ENCODE peak calls at places on chromosomes 16 and 17, in four cellular contexts. V is PC-9, Q is IMR-90, T is MM.1S. I is an unnamed sample.

GRCh38 chr17:19812407-19812806 is 55.3 kb downstream of the ULK2 start:
- DNase-seq in Q (peak), T (no peak), V (peak), I (no peak)

GRCh38 chr16:70778901-70779309 is 22.1 kb downstream of the VAC14 start:
- DNase-seq in V (peak), T (no peak), Q (peak), I (peak)

GRCh38 chr17:50304781-50305404 is 30.6 kb downstream of the TMEM92 start:
- DNase-seq in V (no peak), T (no peak), Q (peak), I (no peak)

GRCh38 chr16:57365826-57366536 is 6.3 kb upstream of the CX3CL1 start:
- DNase-seq in V (no peak), T (no peak), Q (no peak), I (no peak)

GRCh38 chr16:54488729-54489128 is 202.1 kb upstream of the IRX3 start:
- DNase-seq in V (no peak), Q (no peak), T (no peak), I (no peak)

GRCh38 chr17:76678330-76678729 is 32.4 kb downstream of the MXRA7 start:
- DNase-seq in Q (no peak), V (no peak), T (no peak), I (no peak)

GRCh38 chr16:72997141-72997542 is 50.8 kb downstream of the ZFHX3 start:
- DNase-seq in Q (peak), T (no peak), V (peak), I (no peak)

GRCh38 chr17:13024033-13024432 is 6.2 kb upstream of the ELAC2 start:
- DNase-seq in Q (no peak), V (no peak), T (no peak), I (no peak)

GRCh38 chr17:78933025-78933958 is 8.1 kb upstream of the TIMP2 start:
- DNase-seq in V (peak), T (peak), Q (peak), I (peak)

GRCh38 chr16:29943846-29944669 is 17.8 kb upstream of the TMEM219 start:
- DNase-seq in T (no peak), V (peak), Q (peak), I (peak)

GRCh38 chr16:12703935-12704334 is 99.8 kb downstream of the CPPED1 start:
- DNase-seq in T (no peak), Q (peak), V (no peak), I (no peak)

GRCh38 chr17:74776990-74777389 is 845 bp upstream of the NAT9 start:
- DNase-seq in Q (no peak), T (no peak), V (no peak), I (no peak)

GRCh38 chr17:27343294-27343693 is 49.4 kb downstream of the WSB1 start:
- DNase-seq in T (no peak), Q (no peak), V (no peak), I (no peak)

GRCh38 chr16:16871196-16871595 is 492.3 kb downstream of the NPIPA7 start:
- DNase-seq in T (no peak), Q (no peak), V (no peak), I (no peak)

GRCh38 chr17:2050246-2050866 is 4.5 kb upstream of the HIC1 start:
- DNase-seq in V (peak), Q (peak), T (peak), I (no peak)

GRCh38 chr16:84680843-84681629 is 18.8 kb upstream of the USP10 start:
- DNase-seq in Q (no peak), V (no peak), T (no peak), I (no peak)
- H3K4me2 ChIP-seq in Q (no peak), V (no peak), T (no peak), I (no peak)

GRCh38 chr17:8534498-8535188 is 95.9 kb downstream of the MYH10 start:
- DNase-seq in Q (no peak), T (no peak), V (no peak), I (no peak)
- H3K4me2 ChIP-seq in Q (no peak), T (no peak), V (no peak), I (no peak)

DNA sequence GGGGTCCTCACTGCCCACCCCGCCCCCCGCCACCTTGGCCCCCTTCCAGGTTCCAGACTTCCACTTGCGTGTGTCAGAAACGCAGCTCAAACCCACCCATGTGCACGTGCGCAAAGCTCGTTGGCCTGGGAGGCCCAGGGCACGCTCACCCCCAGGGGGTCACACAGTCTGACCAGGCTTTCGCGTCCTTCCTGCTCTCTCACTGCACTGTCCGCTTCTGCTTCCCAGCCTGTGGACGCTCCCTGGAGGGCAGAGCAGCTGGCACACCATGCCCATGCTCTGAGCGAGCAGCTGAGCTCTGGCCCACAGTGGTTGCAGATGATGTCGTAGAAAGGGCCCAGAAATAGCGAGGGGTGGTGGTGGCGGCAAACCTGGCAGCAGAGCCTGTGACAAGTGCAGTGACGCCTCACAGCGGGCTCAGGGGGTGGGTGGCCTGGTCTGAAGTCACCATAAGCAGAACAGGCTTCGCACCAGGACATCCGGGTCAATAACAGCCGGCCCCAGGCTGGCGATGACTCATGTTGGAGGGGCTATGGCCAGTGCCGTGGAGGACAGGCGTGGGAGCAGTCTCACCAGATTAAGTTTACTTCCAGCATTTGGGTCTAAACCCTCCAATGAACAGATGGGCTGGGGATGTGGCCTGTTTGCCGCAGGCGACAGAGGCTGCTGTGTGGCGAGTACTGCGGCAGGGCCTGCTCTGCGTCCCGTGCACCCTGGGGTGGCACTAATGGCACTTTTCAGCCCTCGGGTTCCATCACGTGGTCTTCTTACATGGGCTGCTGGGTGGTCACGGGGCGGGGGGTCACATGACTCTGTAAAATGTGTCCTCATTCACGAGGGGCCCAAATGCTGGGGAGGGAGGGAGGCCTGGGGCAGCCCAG is 49.0 kb downstream of the NT5M start:
- DNase-seq in T (no peak), Q (peak), V (peak), I (no peak)
- H3K4me2 ChIP-seq in T (no peak), Q (no peak), V (no peak), I (no peak)

GRCh38 chr16:2535644-2536021 is 2.2 kb upstream of the PDPK1 start:
- DNase-seq in T (no peak), Q (peak), V (no peak), I (no peak)
- H3K4me2 ChIP-seq in T (no peak), Q (peak), V (no peak), I (no peak)

I was measured in keratinocyte.